ENCODE peak calls at places on chromosomes 7 and 10, in five cellular contexts. One of them, this sample, is unnamed. For H3K27me3, the result is how much of the 10 kb centered on the place peaks cover.

GRCh38 chr7:75739796-75740672 is 1.3 kb upstream of the HIP1 start:
- DNase-seq in psoas muscle: no peak
- DNase-seq in heart right ventricle: no peak
- DNase-seq in astrocyte: peak
- DNase-seq in DND-41: no peak
- DNase-seq in this sample: no peak

GRCh38 chr7:157643525-157643970 is 306.7 kb downstream of the DNAJB6 start:
- DNase-seq in DND-41: no peak
- DNase-seq in astrocyte: no peak
- DNase-seq in heart right ventricle: no peak
- DNase-seq in psoas muscle: no peak
- DNase-seq in this sample: no peak

GRCh38 chr7:73773700-73774517 is 3.8 kb upstream of the CLDN3 start:
- DNase-seq in psoas muscle: no peak
- DNase-seq in astrocyte: no peak
- DNase-seq in DND-41: no peak
- DNase-seq in heart right ventricle: no peak
- DNase-seq in this sample: no peak

GRCh38 chr7:82406937-82407336 is 36.6 kb downstream of the CACNA2D1 start:
- DNase-seq in DND-41: no peak
- DNase-seq in astrocyte: no peak
- DNase-seq in psoas muscle: no peak
- DNase-seq in heart right ventricle: no peak
- DNase-seq in this sample: no peak

GRCh38 chr10:22597142-22597541 is 117.2 kb downstream of the PIP4K2A start:
- DNase-seq in astrocyte: peak
- DNase-seq in DND-41: no peak
- DNase-seq in heart right ventricle: no peak
- DNase-seq in psoas muscle: no peak
- DNase-seq in this sample: no peak

GRCh38 chr10:121590772-121591171 is 7.5 kb downstream of the FGFR2 start:
- DNase-seq in DND-41: no peak
- DNase-seq in heart right ventricle: no peak
- DNase-seq in psoas muscle: no peak
- DNase-seq in astrocyte: no peak
- DNase-seq in this sample: no peak

GRCh38 chr7:66631471-66631870 is 2.8 kb downstream of the KCTD7 start:
- DNase-seq in psoas muscle: no peak
- DNase-seq in heart right ventricle: no peak
- DNase-seq in DND-41: peak
- DNase-seq in astrocyte: peak
- DNase-seq in this sample: no peak

GRCh38 chr7:102916881-102917280 is 4.1 kb downstream of the LRRC17 start:
- DNase-seq in heart right ventricle: no peak
- DNase-seq in DND-41: no peak
- DNase-seq in psoas muscle: no peak
- DNase-seq in astrocyte: peak
- DNase-seq in this sample: no peak

DNA sequence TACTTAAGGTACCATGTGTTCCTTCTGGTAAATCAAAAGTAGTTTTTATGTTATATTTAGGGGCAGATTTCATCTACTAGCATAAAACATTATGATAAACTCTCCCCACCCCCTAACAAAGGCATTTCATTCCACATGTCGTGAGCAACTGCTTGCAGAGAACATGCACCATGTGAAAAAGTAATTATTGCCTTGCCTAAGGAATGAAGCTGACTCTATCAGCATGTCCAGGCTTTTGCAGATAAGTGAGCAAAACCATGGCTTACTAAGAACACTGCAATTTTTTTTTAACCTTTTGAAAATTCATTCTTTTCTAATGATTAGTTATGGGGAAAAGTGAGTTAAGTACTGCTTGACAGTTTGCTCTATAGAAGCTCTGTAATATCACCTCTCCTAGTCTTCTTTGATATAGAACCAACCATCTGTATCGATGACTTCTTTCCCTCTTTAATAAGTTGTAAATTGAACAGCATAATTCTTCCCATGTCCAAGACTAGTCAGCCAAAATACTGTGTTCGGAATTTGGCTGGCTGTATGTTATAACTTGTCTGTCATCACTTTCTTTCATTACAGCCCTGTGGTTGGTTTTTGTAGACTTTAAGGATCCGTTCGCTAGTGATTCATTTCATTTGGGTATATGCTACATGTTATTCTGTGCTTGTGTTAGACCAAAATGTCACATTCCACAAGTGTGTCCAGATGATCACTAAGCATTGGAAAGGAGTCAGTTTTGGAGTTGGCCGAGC is 155.3 kb upstream of the ITGB1 start:
- DNase-seq in astrocyte: peak
- DNase-seq in DND-41: no peak
- DNase-seq in heart right ventricle: no peak
- DNase-seq in psoas muscle: no peak
- DNase-seq in this sample: no peak
- H3K27ac ChIP-seq in astrocyte: no peak
- H3K27ac ChIP-seq in DND-41: no peak
- H3K27ac ChIP-seq in heart right ventricle: peak
- H3K27ac ChIP-seq in psoas muscle: no peak
- H3K27ac ChIP-seq in this sample: no peak

GRCh38 chr10:129853236-129853946 is 110.7 kb downstream of the EBF3 start:
- DNase-seq in astrocyte: no peak
- DNase-seq in DND-41: no peak
- DNase-seq in psoas muscle: no peak
- DNase-seq in heart right ventricle: no peak
- DNase-seq in this sample: no peak
- TF ChIP-seq CTCF in astrocyte: peak
- TF ChIP-seq CTCF in DND-41: peak
- TF ChIP-seq CTCF in psoas muscle: peak
- TF ChIP-seq CTCF in heart right ventricle: peak
- TF ChIP-seq CTCF in this sample: no peak

GRCh38 chr7:142754681-142755575 is 5.7 kb downstream of the PRSS1 start:
- DNase-seq in psoas muscle: no peak
- DNase-seq in astrocyte: peak
- DNase-seq in DND-41: no peak
- DNase-seq in heart right ventricle: no peak
- DNase-seq in this sample: no peak
- H3K27me3 ChIP-seq in psoas muscle: under half
- H3K27me3 ChIP-seq in astrocyte: under half
- H3K27me3 ChIP-seq in DND-41: under half
- H3K27me3 ChIP-seq in heart right ventricle: under half
- H3K27me3 ChIP-seq in this sample: under half

GRCh38 chr10:110401401-110402076 is 96.2 kb upstream of the DUSP5 start:
- DNase-seq in heart right ventricle: no peak
- DNase-seq in psoas muscle: no peak
- DNase-seq in DND-41: no peak
- DNase-seq in astrocyte: no peak
- DNase-seq in this sample: no peak
- H3K27ac ChIP-seq in heart right ventricle: no peak
- H3K27ac ChIP-seq in psoas muscle: no peak
- H3K27ac ChIP-seq in DND-41: no peak
- H3K27ac ChIP-seq in astrocyte: no peak
- H3K27ac ChIP-seq in this sample: no peak

GRCh38 chr7:155357573-155358041 is 59.9 kb downstream of the INSIG1 start:
- DNase-seq in astrocyte: no peak
- DNase-seq in heart right ventricle: no peak
- DNase-seq in DND-41: no peak
- DNase-seq in psoas muscle: no peak
- DNase-seq in this sample: no peak

GRCh38 chr7:155358066-155358947 is 60.6 kb downstream of the INSIG1 start:
- DNase-seq in DND-41: no peak
- DNase-seq in heart right ventricle: no peak
- DNase-seq in psoas muscle: no peak
- DNase-seq in astrocyte: no peak
- DNase-seq in this sample: no peak

GRCh38 chr7:155355176-155355575 is 57.5 kb downstream of the INSIG1 start:
- DNase-seq in DND-41: no peak
- DNase-seq in psoas muscle: no peak
- DNase-seq in heart right ventricle: no peak
- DNase-seq in astrocyte: no peak
- DNase-seq in this sample: no peak

GRCh38 chr7:155355745-155356144 is 58.1 kb downstream of the INSIG1 start:
- DNase-seq in psoas muscle: no peak
- DNase-seq in heart right ventricle: no peak
- DNase-seq in astrocyte: no peak
- DNase-seq in DND-41: no peak
- DNase-seq in this sample: no peak

GRCh38 chr7:155356323-155357105 is 58.8 kb downstream of the INSIG1 start:
- DNase-seq in heart right ventricle: no peak
- DNase-seq in DND-41: peak
- DNase-seq in astrocyte: no peak
- DNase-seq in psoas muscle: no peak
- DNase-seq in this sample: peak
- TF ChIP-seq CTCF in heart right ventricle: no peak
- TF ChIP-seq CTCF in DND-41: peak
- TF ChIP-seq CTCF in astrocyte: peak
- TF ChIP-seq CTCF in psoas muscle: no peak
- TF ChIP-seq CTCF in this sample: no peak

GRCh38 chr10:86366902-86367338 is 325 bp upstream of the GRID1 start:
- DNase-seq in heart right ventricle: no peak
- DNase-seq in astrocyte: no peak
- DNase-seq in DND-41: no peak
- DNase-seq in psoas muscle: no peak
- DNase-seq in this sample: no peak

GRCh38 chr10:86368046-86368445 is 1.5 kb upstream of the GRID1 start:
- DNase-seq in astrocyte: no peak
- DNase-seq in DND-41: no peak
- DNase-seq in heart right ventricle: no peak
- DNase-seq in psoas muscle: no peak
- DNase-seq in this sample: no peak

GRCh38 chr10:86368987-86369386 is 2.4 kb upstream of the GRID1 start:
- DNase-seq in heart right ventricle: no peak
- DNase-seq in astrocyte: no peak
- DNase-seq in psoas muscle: no peak
- DNase-seq in DND-41: no peak
- DNase-seq in this sample: no peak

GRCh38 chr10:86366033-86366901 is at the start of gene GRID1:
- DNase-seq in heart right ventricle: no peak
- DNase-seq in astrocyte: no peak
- DNase-seq in psoas muscle: peak
- DNase-seq in DND-41: no peak
- DNase-seq in this sample: no peak

DNA sequence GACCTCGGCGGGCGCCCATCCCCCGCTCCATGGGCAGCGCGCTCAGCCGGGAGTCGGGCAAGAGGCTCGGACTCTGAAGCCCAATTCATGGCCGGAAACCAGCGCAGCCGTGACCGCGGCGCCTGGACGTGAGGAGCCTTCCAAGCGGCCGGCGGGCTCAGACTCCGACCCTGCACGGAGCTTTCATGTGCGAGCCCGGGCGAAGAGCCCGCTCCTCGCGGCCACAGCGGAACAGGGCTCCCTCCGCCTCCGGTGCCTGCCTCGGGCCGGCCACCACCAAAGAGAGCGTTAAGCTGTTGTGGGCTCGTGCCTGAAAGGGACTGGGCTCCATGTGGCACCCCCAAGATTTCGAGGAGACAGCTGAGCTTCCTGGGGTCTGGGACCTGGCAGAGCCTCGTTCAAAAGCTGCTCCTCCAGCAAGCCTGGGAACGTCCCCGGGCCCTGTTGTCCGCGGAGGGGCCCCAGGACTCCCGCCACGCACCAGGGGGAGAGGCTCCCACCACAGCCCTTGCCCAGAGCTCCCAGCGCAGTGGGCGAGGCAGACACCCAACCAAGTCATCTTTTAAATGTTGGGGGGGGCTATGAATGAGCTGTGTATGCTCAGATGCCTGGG is 850 bp upstream of the GRID1 start:
- DNase-seq in DND-41: no peak
- DNase-seq in astrocyte: no peak
- DNase-seq in heart right ventricle: no peak
- DNase-seq in psoas muscle: peak
- DNase-seq in this sample: no peak
- H3K27me3 ChIP-seq in DND-41: under half
- H3K27me3 ChIP-seq in astrocyte: half or more
- H3K27me3 ChIP-seq in heart right ventricle: under half
- H3K27me3 ChIP-seq in psoas muscle: under half
- H3K27me3 ChIP-seq in this sample: half or more

This sample was measured in CD4-positive, alpha-beta T cell.